ENCODE peak calls at places on chromosomes 7 and 10, in five cellular contexts. L, U, P, V and T are unnamed samples.

GRCh38 chr10:58756126-58756525 is 243.5 kb downstream of the BICC1 start:
- DNase-seq in P (no peak), V (no peak), L (no peak), U (no peak), T (peak; percentile 56)

GRCh38 chr7:92343719-92344118 is 97.9 kb downstream of the ANKIB1 start:
- DNase-seq in U (no peak), V (no peak), L (no peak), P (no peak), T (peak; percentile 6)

GRCh38 chr7:131533566-131534561 is 22.6 kb downstream of the PODXL start:
- DNase-seq in U (no peak), L (no peak), P (no peak), V (no peak), T (no peak)

GRCh38 chr7:739964-740942 is 13.2 kb upstream of the PRKAR1B start:
- DNase-seq in V (peak; percentile 80), U (peak; percentile 4), P (peak; percentile 16), L (no peak), T (no peak)

GRCh38 chr10:81848931-81849330 is 26.1 kb upstream of the NRG3 start:
- DNase-seq in V (no peak), P (no peak), L (no peak), U (no peak), T (no peak)

GRCh38 chr7:65238785-65239184 is 134.9 kb upstream of the ZNF92 start:
- DNase-seq in P (no peak), V (peak; percentile 46), L (no peak), U (no peak), T (no peak)

GRCh38 chr10:73931767-73932624 is 21.1 kb downstream of the PLAU start:
- DNase-seq in L (no peak), U (no peak), P (no peak), V (no peak), T (no peak)

GRCh38 chr10:98196985-98197384 is 62.5 kb downstream of the R3HCC1L start:
- DNase-seq in V (no peak), U (no peak), P (no peak), L (no peak), T (no peak)

GRCh38 chr10:30006410-30006809 is 53.0 kb downstream of the JCAD start:
- DNase-seq in U (no peak), V (no peak), P (no peak), L (no peak), T (no peak)

GRCh38 chr10:35208536-35208935 is 81.9 kb downstream of the CREM start:
- DNase-seq in L (no peak), P (no peak), U (no peak), V (no peak), T (no peak)

GRCh38 chr10:86234102-86234501 is 132.5 kb downstream of the GRID1 start:
- DNase-seq in P (no peak), V (no peak), U (no peak), L (no peak), T (no peak)

GRCh38 chr10:110206988-110207804 is at the start of gene MXI1:
- DNase-seq in U (peak; percentile 83), L (peak; percentile 85), V (peak; percentile 89), P (peak; percentile 79), T (peak; percentile 91)

GRCh38 chr7:142104550-142105527 is 6.7 kb upstream of the MGAM2 start:
- DNase-seq in P (no peak), U (no peak), V (no peak), L (no peak), T (no peak)

GRCh38 chr10:11397980-11398580 is 213.4 kb downstream of the USP6NL start:
- DNase-seq in U (no peak), L (no peak), V (no peak), P (peak; percentile 42), T (peak; percentile 43)

GRCh38 chr10:17021661-17022060 is 108.0 kb downstream of the CUBN start:
- DNase-seq in P (no peak), U (no peak), L (no peak), V (no peak), T (no peak)

GRCh38 chr10:100183482-100183881 is 2.3 kb downstream of the ERLIN1 start:
- DNase-seq in L (no peak), P (no peak), V (no peak), U (no peak), T (peak; percentile 8)

GRCh38 chr7:44727346-44728262 is 21.0 kb upstream of the ZMIZ2 start:
- DNase-seq in V (no peak), U (no peak), P (no peak), L (no peak), T (peak; percentile 86)

GRCh38 chr10:128993911-128994538 is 473.0 kb upstream of the MGMT start:
- DNase-seq in V (no peak), P (no peak), L (no peak), U (no peak), T (no peak)

GRCh38 chr10:111756541-111757061 is 427.0 kb downstream of the GPAM start:
- DNase-seq in V (no peak), P (no peak), L (peak; percentile 73), U (peak; percentile 70), T (peak; percentile 56)

GRCh38 chr7:66556549-66557213 is 72.0 kb upstream of the KCTD7 start:
- DNase-seq in U (no peak), V (no peak), L (no peak), P (no peak), T (no peak)

GRCh38 chr10:117130862-117131389 is 7.1 kb downstream of the VAX1 start:
- DNase-seq in L (no peak), U (no peak), V (no peak), P (no peak), T (no peak)

GRCh38 chr7:127317447-127317961 is 64.8 kb upstream of the GRM8 start:
- DNase-seq in L (no peak), V (no peak), U (no peak), P (no peak), T (no peak)

GRCh38 chr10:14325325-14325955 is 5.3 kb downstream of the FRMD4A start:
- DNase-seq in P (no peak), U (peak; percentile 50), V (peak; percentile 27), L (peak; percentile 69), T (no peak)

GRCh38 chr10:1376384-1376945 is 320.3 kb downstream of the WDR37 start:
- DNase-seq in U (no peak), L (no peak), P (no peak), V (no peak), T (no peak)

GRCh38 chr10:86756511-86757109 is at the start of gene BMPR1A:
- DNase-seq in P (peak; percentile 92), V (peak; percentile 81), U (peak; percentile 95), L (no peak), T (no peak)

GRCh38 chr10:102393411-102394078 is 2.0 kb upstream of the NFKB2 start:
- DNase-seq in L (no peak), P (no peak), U (no peak), V (no peak), T (no peak)

GRCh38 chr10:111137012-111137411 is 60.2 kb downstream of the ADRA2A start:
- DNase-seq in V (no peak), L (no peak), P (no peak), U (no peak), T (no peak)

GRCh38 chr7:75722381-75722780 is 16.4 kb downstream of the HIP1 start:
- DNase-seq in V (no peak), P (no peak), U (no peak), L (no peak), T (no peak)

GRCh38 chr10:72375173-72375572 is 20.5 kb upstream of the DNAJB12 start:
- DNase-seq in L (no peak), U (no peak), P (no peak), V (no peak), T (no peak)

GRCh38 chr10:45243261-45243660 is 72.1 kb downstream of the OR13A1 start:
- DNase-seq in P (no peak), U (no peak), L (no peak), V (no peak), T (no peak)

GRCh38 chr7:143279186-143280098 is 5.3 kb upstream of the TMEM139 start:
- DNase-seq in P (no peak), V (no peak), U (no peak), L (peak; percentile 61), T (no peak)

GRCh38 chr7:127409629-127410028 is 17.1 kb upstream of the ZNF800 start:
- DNase-seq in V (no peak), L (no peak), U (no peak), P (no peak), T (no peak)

GRCh38 chr7:19060870-19061269 is 56.6 kb downstream of the TWIST1 start:
- DNase-seq in P (no peak), V (no peak), U (no peak), L (peak; percentile 54), T (peak; percentile 55)

GRCh38 chr7:137157256-137157655 is 186.3 kb downstream of the PTN start:
- DNase-seq in U (no peak), P (no peak), V (no peak), L (no peak), T (no peak)

GRCh38 chr7:44713141-44713540 is 35.5 kb upstream of the ZMIZ2 start:
- DNase-seq in U (no peak), L (no peak), P (no peak), V (no peak), T (no peak)

GRCh38 chr10:360653-361052 is 225.4 kb downstream of the ZMYND11 start:
- DNase-seq in U (no peak), V (no peak), P (no peak), L (no peak), T (no peak)
- TF ChIP-seq CTCF in U (no peak), V (no peak), P (no peak), L (no peak), T (no peak)

DNA sequence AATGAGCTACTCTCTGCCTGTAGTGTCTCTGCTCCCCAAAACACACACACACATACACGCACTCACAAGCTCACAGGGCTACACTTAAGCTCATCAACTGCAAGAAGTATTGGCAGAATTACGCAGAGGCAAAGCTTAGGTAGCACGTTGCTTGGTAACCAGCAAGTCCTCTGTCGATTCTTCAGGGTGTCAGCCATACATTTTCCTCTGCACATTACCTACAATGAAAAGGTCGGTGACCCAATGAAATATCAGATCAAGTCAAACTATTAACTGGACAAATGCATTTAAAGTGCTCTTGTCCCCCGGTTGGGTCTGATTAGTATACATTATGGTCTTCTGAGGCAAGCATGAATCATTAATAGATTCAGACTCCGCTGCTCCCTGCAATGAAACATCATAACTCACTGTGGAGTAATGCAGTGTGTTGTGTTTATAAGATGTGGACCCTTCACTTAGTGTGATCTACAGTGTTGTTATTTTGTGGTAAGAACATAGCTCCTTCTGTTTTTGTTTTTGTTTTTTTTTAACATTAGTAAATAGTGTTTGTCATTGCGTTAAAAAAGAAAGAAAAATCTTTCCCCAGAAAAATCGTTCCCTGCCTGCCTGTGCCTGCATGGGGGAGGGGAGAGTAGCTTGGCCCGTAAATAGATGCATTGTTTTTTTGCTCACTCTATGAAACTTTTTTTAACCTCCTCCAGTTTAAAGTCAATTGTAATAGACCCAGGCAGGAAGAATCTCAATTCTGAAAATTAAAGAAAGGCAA is 325.5 kb downstream of the SFMBT2 start:
- DNase-seq in L (no peak), U (no peak), V (no peak), P (no peak), T (peak; percentile 23)
- H3K4me3 ChIP-seq in L (no peak overlapping the region), U (no peak overlapping the region), V (no peak overlapping the region), P (no peak overlapping the region), T (no peak overlapping the region)

DNA sequence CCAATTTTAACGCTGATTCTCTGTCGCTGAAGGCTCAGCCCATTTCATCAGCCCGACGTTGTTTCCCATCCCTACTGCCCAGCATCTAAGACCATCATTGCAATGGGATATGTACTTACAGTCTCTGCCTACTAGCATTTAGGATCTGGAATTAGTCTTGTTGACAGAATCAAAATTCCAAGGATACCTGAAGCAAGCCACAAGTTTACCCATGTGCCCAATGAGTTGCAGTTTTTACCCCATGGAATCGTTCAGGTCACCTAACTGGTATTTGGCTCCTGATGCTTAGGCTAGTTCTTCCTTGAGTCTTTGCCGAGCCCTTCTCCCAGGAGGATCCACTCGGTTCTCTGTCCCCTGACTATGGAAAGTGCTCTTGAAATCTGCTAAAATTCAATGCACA is 276.8 kb downstream of the DNAJB9 start:
- DNase-seq in U (no peak), P (no peak), V (no peak), L (no peak), T (no peak)
- TF ChIP-seq CTCF in U (no peak), P (no peak), V (no peak), L (no peak), T (no peak)

GRCh38 chr10:75408512-75408881 is 6.9 kb upstream of the ZNF503 start:
- DNase-seq in P (peak; percentile 36), U (no peak), V (no peak), L (no peak), T (no peak)
- H3K4me3 ChIP-seq in P (peak overlapping the region; percentile 93), U (peak overlapping the region; percentile 84), V (peak overlapping the region; percentile 73), L (peak overlapping the region; percentile 3), T (peak overlapping the region; percentile 81)